ENCODE peak calls at places on chromosomes 6 and 20, in six cellular contexts. T is psoas muscle, M is breast epithelium, C is OCI-LY7, J is heart right ventricle, H is adrenal gland. I is an unnamed sample.

GRCh38 chr6:21137708-21138358 is 455.7 kb upstream of the SOX4 start:
- DNase-seq in C (no peak), M (no peak), T (no peak), H (no peak), J (no peak), I (no peak)

GRCh38 chr6:7426447-7427169 is 37.0 kb downstream of the RIOK1 start:
- DNase-seq in T (no peak), C (no peak), H (no peak), M (no peak), J (no peak), I (no peak)

GRCh38 chr6:64988148-64988547 is 718.9 kb downstream of the EYS start:
- DNase-seq in C (no peak), T (no peak), H (no peak), J (no peak), M (no peak), I (no peak)

GRCh38 chr20:3193806-3194616 is 10.5 kb downstream of the DDRGK1 start:
- DNase-seq in C (no peak), J (no peak), T (no peak), H (no peak), M (no peak), I (no peak)

GRCh38 chr6:7112741-7113313 is 5.1 kb downstream of the RREB1 start:
- DNase-seq in H (no peak), C (no peak), M (no peak), T (no peak), J (no peak), I (peak; percentile 37)

GRCh38 chr6:11731423-11731822 is 47.2 kb downstream of the ADTRP start:
- DNase-seq in H (no peak), T (no peak), J (no peak), C (no peak), M (no peak), I (no peak)

GRCh38 chr20:10447028-10447427 is 11.9 kb downstream of the SLX4IP start:
- DNase-seq in M (no peak), J (no peak), C (peak; percentile 54), T (no peak), H (no peak), I (no peak)

GRCh38 chr20:45857836-45858250 is 429 bp downstream of the ZSWIM3 start:
- DNase-seq in M (no peak), C (peak; percentile 58), J (no peak), H (no peak), T (no peak), I (no peak)

GRCh38 chr6:72553531-72554202 is 68.2 kb upstream of the KCNQ5 start:
- DNase-seq in H (no peak), M (no peak), J (no peak), T (no peak), C (no peak), I (no peak)

GRCh38 chr20:16560661-16561060 is 12.6 kb downstream of the KIF16B start:
- DNase-seq in T (no peak), J (no peak), M (no peak), H (no peak), C (no peak), I (no peak)

GRCh38 chr6:163926642-163927041 is 512.1 kb downstream of the QKI start:
- DNase-seq in J (peak; percentile 23), M (no peak), C (no peak), T (peak; percentile 51), H (no peak), I (peak; percentile 9)

GRCh38 chr6:20415304-20416062 is 13.8 kb downstream of the E2F3 start:
- DNase-seq in J (no peak), H (no peak), C (no peak), T (no peak), M (no peak), I (no peak)

GRCh38 chr20:23244916-23245552 is 105.6 kb upstream of the NXT1 start:
- DNase-seq in C (no peak), T (no peak), J (no peak), M (no peak), H (no peak), I (no peak)

GRCh38 chr6:105902401-105903031 is 183.6 kb upstream of the PRDM1 start:
- DNase-seq in T (no peak), H (no peak), J (no peak), C (peak; percentile 83), M (no peak), I (no peak)

GRCh38 chr6:29734046-29735018 is 11.1 kb downstream of the HLA-F start:
- DNase-seq in J (no peak), C (no peak), T (no peak), M (no peak), H (no peak), I (no peak)

GRCh38 chr6:31586596-31586995 is 519 bp downstream of the LST1 start:
- DNase-seq in J (no peak), M (no peak), C (peak; percentile 57), H (no peak), T (no peak), I (peak; percentile 32)

GRCh38 chr6:116779569-116780164 is 14.1 kb upstream of the FAM162B start:
- DNase-seq in J (no peak), M (no peak), C (peak; percentile 46), H (no peak), T (no peak), I (no peak)

GRCh38 chr6:21935561-21936028 is 342.0 kb downstream of the SOX4 start:
- DNase-seq in J (peak; percentile 15), C (peak; percentile 68), M (no peak), H (peak; percentile 37), T (no peak), I (peak; percentile 39)

GRCh38 chr6:160520043-160520904 is 143.8 kb downstream of the LPA start:
- DNase-seq in J (peak; percentile 68), C (peak; percentile 30), H (peak; percentile 73), M (peak; percentile 55), T (peak; percentile 76), I (peak; percentile 79)

GRCh38 chr6:165585060-165585459 is 78.0 kb downstream of the PDE10A start:
- DNase-seq in T (no peak), C (no peak), M (no peak), H (no peak), J (no peak), I (no peak)

DNA sequence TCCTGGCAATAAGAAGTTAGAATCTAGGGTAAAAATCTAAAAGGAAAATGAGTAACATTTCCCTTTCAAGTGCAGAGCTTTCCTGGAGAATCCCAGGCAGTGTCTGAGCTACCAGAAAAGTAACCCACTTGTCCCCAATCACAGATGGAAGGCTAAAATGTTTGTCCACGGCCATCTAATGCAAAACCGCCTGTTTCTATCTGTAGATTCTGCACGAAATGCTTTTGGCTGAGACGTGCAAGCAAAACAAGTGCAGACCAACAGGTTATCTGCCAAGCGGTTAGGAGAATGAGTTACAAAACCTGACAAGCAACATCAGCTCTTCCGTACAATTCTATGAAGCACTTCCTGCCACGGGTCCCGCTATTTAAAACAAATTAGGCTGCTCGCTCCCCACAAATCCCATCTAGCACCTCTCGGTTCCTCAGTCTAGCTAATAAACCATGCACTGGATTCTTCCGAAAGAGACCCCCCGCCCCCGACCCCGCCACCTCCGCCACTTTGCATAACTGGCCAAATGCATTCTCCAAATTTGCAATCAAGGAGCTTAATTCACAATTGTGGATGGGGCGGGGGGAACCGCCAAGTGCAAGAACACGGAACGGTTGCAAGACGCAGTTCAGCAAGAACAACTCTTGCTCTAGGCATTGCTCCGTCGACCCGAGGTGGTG is 1.4 kb downstream of the ELOVL5 start:
- DNase-seq in C (peak; percentile 77), T (no peak), H (no peak), M (no peak), J (no peak), I (no peak)
- H3K4me1 ChIP-seq in C (peaks cover 49% of the 10 kb centered on the region), T (no peaks in the 10 kb centered on the region), H (peaks cover 8% of the 10 kb centered on the region), M (no peaks in the 10 kb centered on the region), J (peaks cover 19% of the 10 kb centered on the region), I (peaks cover 3% of the 10 kb centered on the region)

GRCh38 chr6:147195510-147195909 is 8.7 kb upstream of the STXBP5 start:
- DNase-seq in H (no peak), T (no peak), M (no peak), J (no peak), C (no peak), I (no peak)
- TF ChIP-seq CTCF in H (no peak), T (no peak), M (no peak), J (no peak), C (no peak), I (no peak)

GRCh38 chr6:150598858-150599198 is 857 bp upstream of the PLEKHG1 start:
- DNase-seq in C (no peak), J (no peak), T (no peak), H (no peak), M (no peak), I (no peak)

GRCh38 chr6:150598401-150598800 is 1.3 kb upstream of the PLEKHG1 start:
- DNase-seq in M (no peak), T (no peak), C (peak; percentile 83), H (no peak), J (no peak), I (no peak)

GRCh38 chr6:150599199-150600002 is at the start of gene PLEKHG1:
- DNase-seq in J (peak; percentile 77), H (peak; percentile 71), M (peak; percentile 59), T (peak; percentile 77), C (peak; percentile 89), I (peak; percentile 53)

GRCh38 chr6:150600302-150601017 is 775 bp downstream of the PLEKHG1 start:
- DNase-seq in H (peak; percentile 68), C (peak; percentile 92), J (peak; percentile 73), T (peak; percentile 52), M (peak; percentile 73), I (peak; percentile 55)

GRCh38 chr6:150600003-150600301 is 267 bp downstream of the PLEKHG1 start:
- DNase-seq in M (no peak), C (no peak), J (no peak), H (no peak), T (no peak), I (no peak)
- H3K27ac ChIP-seq in M (peak overlapping the region; percentile 89), C (peak overlapping the region; percentile 69), J (peak overlapping the region; percentile 88), H (no peak overlapping the region), T (peak overlapping the region; percentile 69), I (peak overlapping the region; percentile 51)

GRCh38 chr6:45474376-45474775 is 96.6 kb upstream of the SUPT3H start:
- DNase-seq in J (no peak), T (no peak), M (no peak), H (no peak), C (no peak), I (no peak)
- H3K4me1 ChIP-seq in J (no peaks in the 10 kb centered on the region), T (peaks cover 10% of the 10 kb centered on the region), M (no peaks in the 10 kb centered on the region), H (no peaks in the 10 kb centered on the region), C (no peaks in the 10 kb centered on the region), I (peaks cover 14% of the 10 kb centered on the region)

DNA sequence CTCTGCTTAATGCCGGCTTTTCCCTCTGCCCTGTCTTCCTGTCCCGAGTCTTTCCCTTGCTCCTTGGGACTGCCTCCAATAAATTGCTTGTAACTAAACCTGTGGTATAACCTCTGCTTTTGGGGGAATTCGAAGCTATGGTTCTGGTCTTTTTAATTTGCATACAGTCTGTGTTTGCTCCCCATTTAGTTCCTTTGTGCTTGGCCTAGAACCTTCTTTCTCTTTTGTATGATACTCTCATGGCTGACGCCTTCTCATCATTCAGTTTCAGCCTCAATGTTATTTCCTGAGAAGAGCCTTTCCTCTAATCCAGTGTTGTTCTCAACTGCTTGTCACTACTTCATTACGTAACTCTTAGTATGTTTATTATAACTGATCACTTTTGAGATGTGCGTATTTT is 248.0 kb downstream of the PHF3 start:
- DNase-seq in H (no peak), J (no peak), T (no peak), C (no peak), M (no peak), I (no peak)
- TF ChIP-seq CTCF in H (no peak), J (no peak), T (no peak), C (no peak), M (no peak), I (no peak)

GRCh38 chr6:16658661-16659060 is 102.6 kb downstream of the ATXN1 start:
- DNase-seq in J (no peak), C (no peak), H (no peak), T (no peak), M (no peak), I (no peak)
- H3K27ac ChIP-seq in J (no peak overlapping the region), C (no peak overlapping the region), H (no peak overlapping the region), T (peak overlapping the region; percentile 62), M (no peak overlapping the region), I (no peak overlapping the region)

GRCh38 chr6:47075168-47075567 is 33.0 kb upstream of the ADGRF1 start:
- DNase-seq in H (no peak), C (no peak), T (no peak), J (no peak), M (no peak), I (no peak)
- H3K4me1 ChIP-seq in H (no peaks in the 10 kb centered on the region), C (no peaks in the 10 kb centered on the region), T (no peaks in the 10 kb centered on the region), J (no peaks in the 10 kb centered on the region), M (no peaks in the 10 kb centered on the region), I (peaks cover 7% of the 10 kb centered on the region)